ENCODE peak calls at places on chromosomes 5 and 9, in four cellular contexts. Q is AG08395; A is CD8-positive, alpha-beta T cell; X is T1000. O is an unnamed sample.

GRCh38 chr9:129591916-129592315 is 29.0 kb downstream of the C9orf50 start:
- DNase-seq in Q (no peak), A (no peak), X (no peak), O (no peak)

GRCh38 chr9:4297151-4297794 is 2.6 kb downstream of the GLIS3 start:
- DNase-seq in X (peak), Q (peak), A (peak), O (no peak)

GRCh38 chr9:127776195-127776918 is 2.1 kb downstream of the SH2D3C start:
- DNase-seq in X (no peak), Q (no peak), A (peak), O (peak)

GRCh38 chr9:134055981-134056461 is 11.8 kb downstream of the BRD3 start:
- DNase-seq in Q (peak), X (peak), A (no peak), O (no peak)

GRCh38 chr5:1386274-1386717 is 41.4 kb upstream of the CLPTM1L start:
- DNase-seq in X (no peak), Q (peak), A (peak), O (no peak)

GRCh38 chr9:33187519-33188218 is 20.5 kb upstream of the B4GALT1 start:
- DNase-seq in X (no peak), Q (peak), A (no peak), O (no peak)

GRCh38 chr5:14256026-14256690 is 113.0 kb downstream of the TRIO start:
- DNase-seq in A (no peak), Q (no peak), X (no peak), O (no peak)

GRCh38 chr9:89810434-89810833 is 205.6 kb downstream of the GADD45G start:
- DNase-seq in A (no peak), X (no peak), Q (no peak), O (no peak)

GRCh38 chr5:75260708-75261107 is 24.0 kb upstream of the ANKRD31 start:
- DNase-seq in X (no peak), Q (no peak), A (no peak), O (no peak)

GRCh38 chr9:5264219-5264595 is 33.0 kb downstream of the INSL4 start:
- DNase-seq in Q (no peak), X (no peak), A (no peak), O (no peak)

GRCh38 chr9:68780735-68781134 is 75.7 kb downstream of the PIP5K1B start:
- DNase-seq in X (no peak), A (no peak), Q (no peak), O (no peak)

GRCh38 chr9:4081948-4082347 is 217.9 kb downstream of the GLIS3 start:
- DNase-seq in X (no peak), A (no peak), Q (no peak), O (no peak)

GRCh38 chr5:7991125-7991821 is 122.3 kb downstream of the MTRR start:
- DNase-seq in A (no peak), Q (no peak), X (no peak), O (no peak)

GRCh38 chr5:57698785-57699184 is 216.2 kb upstream of the ACTBL2 start:
- DNase-seq in A (no peak), Q (no peak), X (no peak), O (no peak)

GRCh38 chr5:74310967-74311930 is 329.3 kb downstream of the ENC1 start:
- DNase-seq in Q (no peak), A (no peak), X (no peak), O (no peak)

GRCh38 chr9:15306068-15306756 is 804 bp downstream of the TTC39B start:
- DNase-seq in A (peak), X (no peak), Q (peak), O (no peak)

GRCh38 chr5:2886531-2886930 is 135.1 kb upstream of the IRX2 start:
- DNase-seq in X (no peak), A (no peak), Q (no peak), O (no peak)

GRCh38 chr9:37035472-37036236 is 1.6 kb upstream of the PAX5 start:
- DNase-seq in X (no peak), A (no peak), Q (no peak), O (no peak)

GRCh38 chr9:33170464-33171156 is 3.5 kb upstream of the B4GALT1 start:
- DNase-seq in A (peak), Q (no peak), X (no peak), O (peak)

GRCh38 chr9:78261403-78262001 is 25.6 kb downstream of the CEP78 start:
- DNase-seq in Q (peak), A (no peak), X (no peak), O (no peak)

GRCh38 chr5:58455495-58455894 is 4.4 kb downstream of the PLK2 start:
- DNase-seq in X (no peak), A (no peak), Q (no peak), O (no peak)

GRCh38 chr5:178765753-178766300 is 35.4 kb upstream of the ZNF354A start:
- DNase-seq in X (no peak), A (no peak), Q (no peak), O (no peak)

GRCh38 chr9:129458155-129458661 is 162.7 kb downstream of the C9orf50 start:
- DNase-seq in A (peak), Q (no peak), X (no peak), O (no peak)

GRCh38 chr5:51382759-51383493 is at the start of gene ISL1:
- DNase-seq in A (no peak), Q (peak), X (peak), O (no peak)

GRCh38 chr5:48192-48591 is 43.8 kb upstream of the PLEKHG4B start:
- DNase-seq in Q (no peak), A (no peak), X (no peak), O (no peak)

GRCh38 chr5:148666353-148666752 is 12.0 kb upstream of the HTR4 start:
- DNase-seq in X (no peak), Q (no peak), A (no peak), O (no peak)

GRCh38 chr9:28925184-28925583 is 1351.9 kb upstream of the C9orf72 start:
- DNase-seq in A (no peak), Q (no peak), X (no peak), O (no peak)

GRCh38 chr9:124390812-124391658 is 24.2 kb downstream of the PSMB7 start:
- DNase-seq in Q (peak), X (no peak), A (no peak), O (no peak)

GRCh38 chr5:82635561-82636288 is 357.6 kb upstream of the RPS23 start:
- DNase-seq in X (no peak), Q (peak), A (no peak), O (no peak)

GRCh38 chr5:120684213-120684612 is 220.1 kb downstream of the PRR16 start:
- DNase-seq in Q (peak), X (no peak), A (no peak), O (no peak)

GRCh38 chr5:60382761-60383160 is 317.2 kb downstream of the DEPDC1B start:
- DNase-seq in Q (peak), X (no peak), A (no peak), O (peak)

GRCh38 chr9:21465859-21466518 is 16.1 kb downstream of the IFNE start:
- DNase-seq in Q (peak), A (no peak), X (no peak), O (no peak)

GRCh38 chr5:34497031-34497808 is 158.9 kb upstream of the RAI14 start:
- DNase-seq in Q (no peak), X (no peak), A (no peak), O (no peak)